ENCODE peak calls at places on chromosomes 12 and 14, in seven cellular contexts. S is HS-5; P is colonic mucosa; J is LoVo; F is iPS-NIHi11; B is activated effector memory CD4-positive, alpha-beta T cell treated with Interleukin-2 at 50 U/mL for 16 hours; W is hepatic stellate cell. Q is an unnamed sample.

GRCh38 chr12:99119943-99120342 is 474.9 kb downstream of the APAF1 start:
- DNase-seq in F (no peak), W (no peak), S (no peak), P (no peak), B (no peak), J (no peak), Q (no peak)

GRCh38 chr14:66485029-66485428 is 1.1 kb upstream of the CCDC196 start:
- DNase-seq in P (no peak), J (no peak), W (no peak), F (no peak), S (no peak), B (no peak), Q (no peak)

GRCh38 chr12:47383942-47384341 is 304.2 kb upstream of the AMIGO2 start:
- DNase-seq in P (no peak), F (no peak), S (no peak), B (no peak), J (no peak), W (no peak), Q (no peak)

GRCh38 chr12:57138526-57139272 is 8.7 kb downstream of the LRP1-AS start:
- DNase-seq in W (no peak), P (peak), B (no peak), S (no peak), F (no peak), J (no peak), Q (no peak)

GRCh38 chr14:69879175-69880047 is at the start of gene SMOC1:
- DNase-seq in W (no peak), P (peak), B (no peak), F (peak), J (no peak), S (no peak), Q (peak)

GRCh38 chr12:94638521-94638920 is 11.8 kb downstream of the TMCC3 start:
- DNase-seq in S (no peak), B (no peak), P (no peak), J (no peak), W (no peak), F (no peak), Q (no peak)

GRCh38 chr12:63802012-63802608 is 22.4 kb downstream of the RXYLT1 start:
- DNase-seq in P (no peak), S (no peak), W (peak), J (peak), F (peak), B (no peak), Q (no peak)

GRCh38 chr12:59834659-59835474 is 239.0 kb downstream of the SLC16A7 start:
- DNase-seq in J (no peak), S (no peak), B (no peak), W (no peak), P (no peak), F (peak), Q (no peak)

GRCh38 chr14:81625343-81625742 is 91.7 kb upstream of the SEL1L start:
- DNase-seq in F (peak), B (no peak), P (no peak), J (peak), W (no peak), S (no peak), Q (no peak)

GRCh38 chr14:23559010-23559920 is 3.2 kb downstream of the THTPA start:
- DNase-seq in F (peak), B (peak), P (peak), J (peak), S (no peak), W (peak), Q (peak)

GRCh38 chr14:95396221-95396620 is 76.5 kb upstream of the CLMN start:
- DNase-seq in W (no peak), P (no peak), F (no peak), S (no peak), B (no peak), J (no peak), Q (no peak)

GRCh38 chr14:92649934-92650545 is 98.4 kb downstream of the LGMN start:
- DNase-seq in F (no peak), J (no peak), W (no peak), S (peak), P (no peak), B (no peak), Q (no peak)

GRCh38 chr12:121811434-121812319 is 7.9 kb downstream of the SETD1B start:
- DNase-seq in F (peak), W (peak), J (peak), S (no peak), P (peak), B (peak), Q (peak)

GRCh38 chr12:72075401-72075800 is 136.8 kb downstream of the TPH2 start:
- DNase-seq in B (no peak), S (no peak), W (no peak), P (no peak), J (no peak), F (no peak), Q (no peak)

GRCh38 chr14:66642264-66642663 is 134.3 kb downstream of the GPHN start:
- DNase-seq in F (no peak), J (no peak), B (no peak), S (no peak), P (no peak), W (no peak), Q (no peak)

Q was measured in progenitor cell of endocrine pancreas.